ENCODE peak calls at places on chromosome 7, in six cellular contexts. X, M, K, Q, Z and N are unnamed samples.

GRCh38 chr7:28615091-28615490 is 202.8 kb downstream of the CREB5 start:
- DNase-seq in X (no peak), M (no peak), K (no peak), Q (no peak), Z (no peak), N (no peak)

GRCh38 chr7:92634924-92635519 is 44.8 kb upstream of the FAM133B start:
- DNase-seq in X (peak), M (no peak), K (no peak), Q (no peak), Z (no peak), N (peak)

GRCh38 chr7:94060772-94061171 is 56.6 kb upstream of the BET1 start:
- DNase-seq in X (no peak), M (no peak), K (no peak), Q (no peak), Z (no peak), N (no peak)

GRCh38 chr7:34067406-34067805 is 162.1 kb downstream of the BMPER start:
- DNase-seq in X (no peak), M (no peak), K (no peak), Q (no peak), Z (no peak), N (no peak)

GRCh38 chr7:155291045-155291530 is 6.6 kb upstream of the INSIG1 start:
- DNase-seq in X (peak), M (no peak), K (no peak), Q (no peak), Z (no peak), N (peak)

GRCh38 chr7:38107486-38107893 is 70.6 kb upstream of the STARD3NL start:
- DNase-seq in X (peak), M (no peak), K (peak), Q (peak), Z (peak), N (peak)

GRCh38 chr7:156827587-156828203 is 65.3 kb downstream of the LMBR1 start:
- DNase-seq in X (peak), M (no peak), K (no peak), Q (no peak), Z (no peak), N (no peak)

GRCh38 chr7:8151161-8151560 is 110.8 kb downstream of the ICA1 start:
- DNase-seq in X (no peak), M (no peak), K (no peak), Q (no peak), Z (no peak), N (no peak)

GRCh38 chr7:19969859-19970493 is 196.6 kb upstream of the TMEM196 start:
- DNase-seq in X (peak), M (no peak), K (no peak), Q (no peak), Z (no peak), N (peak)

GRCh38 chr7:78768859-78769258 is 684.6 kb downstream of the MAGI2 start:
- DNase-seq in X (no peak), M (no peak), K (no peak), Q (no peak), Z (no peak), N (no peak)

GRCh38 chr7:156219307-156220077 is 407.2 kb upstream of the SHH start:
- DNase-seq in X (no peak), M (no peak), K (no peak), Q (no peak), Z (no peak), N (no peak)

GRCh38 chr7:102018876-102019275 is 201.4 kb downstream of the CUX1 start:
- DNase-seq in X (no peak), M (no peak), K (no peak), Q (no peak), Z (no peak), N (no peak)

GRCh38 chr7:38541440-38541839 is 89.7 kb downstream of the AMPH start:
- DNase-seq in X (no peak), M (no peak), K (no peak), Q (no peak), Z (no peak), N (no peak)

GRCh38 chr7:43535810-43536585 is 46.9 kb upstream of the STK17A start:
- DNase-seq in X (no peak), M (no peak), K (no peak), Q (no peak), Z (no peak), N (no peak)

GRCh38 chr7:53214463-53214862 is 179.0 kb downstream of the POM121L12 start:
- DNase-seq in X (no peak), M (no peak), K (no peak), Q (no peak), Z (no peak), N (no peak)

GRCh38 chr7:47654672-47655340 is 72.9 kb upstream of the TNS3 start:
- DNase-seq in X (no peak), M (no peak), K (no peak), Q (no peak), Z (no peak), N (no peak)

GRCh38 chr7:104923010-104923421 is 91.0 kb upstream of the KMT2E start:
- DNase-seq in X (peak), M (peak), K (peak), Q (peak), Z (peak), N (peak)
- TF ChIP-seq POLR2A in X (no peak), M (no peak), K (no peak), Q (no peak), Z (no peak), N (no peak)

GRCh38 chr7:100826546-100827329 is 585 bp downstream of the EPHB4 start:
- DNase-seq in X (no peak), M (no peak), K (no peak), Q (no peak), Z (no peak), N (no peak)

GRCh38 chr7:100825215-100825671 is 2.1 kb downstream of the EPHB4 start:
- DNase-seq in X (no peak), M (no peak), K (no peak), Q (no peak), Z (no peak), N (no peak)

GRCh38 chr7:100825760-100826545 is 1.4 kb downstream of the EPHB4 start:
- DNase-seq in X (no peak), M (no peak), K (no peak), Q (no peak), Z (no peak), N (peak)

GRCh38 chr7:100829150-100829716 is 1.9 kb upstream of the EPHB4 start:
- DNase-seq in X (no peak), M (no peak), K (no peak), Q (peak), Z (no peak), N (no peak)

DNA sequence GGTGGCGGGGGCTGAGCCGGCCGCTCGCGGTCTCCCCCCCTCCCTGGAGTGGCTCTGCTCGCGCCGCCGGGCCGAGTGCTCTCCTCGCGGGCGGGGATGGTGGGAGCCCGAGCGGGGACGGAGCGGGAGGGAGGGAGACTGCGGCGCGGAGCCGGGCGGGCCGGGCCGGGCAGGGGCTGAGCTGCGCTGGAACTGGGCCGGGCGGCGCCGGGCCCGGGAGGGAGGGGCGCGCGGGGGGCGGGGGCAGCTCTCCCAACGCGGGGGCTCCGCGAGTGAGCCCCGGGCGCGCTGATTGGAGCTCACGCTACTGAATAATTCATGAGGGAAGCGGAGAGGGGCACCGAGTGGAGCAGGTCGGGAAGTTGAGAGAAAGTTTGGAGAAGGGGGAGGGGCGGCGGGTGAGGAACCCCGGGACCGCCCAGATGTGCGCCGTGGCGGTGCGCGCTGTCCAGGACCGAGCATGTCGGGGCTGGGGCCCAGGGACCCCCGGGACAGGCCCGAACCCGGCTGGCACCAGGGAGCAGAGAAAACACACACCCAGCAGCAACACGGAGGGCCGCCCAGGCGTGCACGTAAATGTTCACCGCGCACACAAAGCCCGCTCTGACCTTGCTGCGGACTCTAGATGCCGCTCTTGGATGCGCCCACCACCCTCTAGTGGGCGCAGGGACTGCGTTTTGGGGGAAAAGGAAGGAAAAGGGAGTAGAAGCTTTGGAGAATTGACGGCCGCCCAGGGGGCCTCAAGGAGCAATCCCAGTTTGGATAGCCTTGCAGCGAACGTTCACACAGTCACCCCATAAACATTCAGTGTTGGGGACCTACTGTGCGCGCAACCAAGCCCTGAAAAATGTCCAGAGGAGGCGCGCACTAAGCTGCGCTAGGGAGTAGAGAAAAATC is at the start of gene EPHB4:
- DNase-seq in X (peak), M (peak), K (peak), Q (peak), Z (no peak), N (peak)
- H3K27ac ChIP-seq in X (peak), M (peak), K (peak), Q (peak), Z (peak), N (peak)

GRCh38 chr7:44999245-45000095 is 531 bp upstream of the CCM2 start:
- DNase-seq in X (peak), M (peak), K (peak), Q (peak), Z (peak), N (peak)

GRCh38 chr7:45001826-45002225 is 1.8 kb downstream of the CCM2 start:
- DNase-seq in X (no peak), M (no peak), K (peak), Q (no peak), Z (no peak), N (no peak)

GRCh38 chr7:44998153-44998871 is 1.7 kb upstream of the CCM2 start:
- DNase-seq in X (no peak), M (no peak), K (peak), Q (no peak), Z (no peak), N (no peak)

GRCh38 chr7:45001138-45001694 is 1.2 kb downstream of the CCM2 start:
- DNase-seq in X (no peak), M (no peak), K (peak), Q (peak), Z (no peak), N (no peak)

GRCh38 chr7:45000096-45001032 is at the start of gene CCM2:
- DNase-seq in X (no peak), M (peak), K (peak), Q (peak), Z (no peak), N (no peak)
- TF ChIP-seq POLR2A in X (no peak), M (no peak), K (no peak), Q (peak), Z (no peak), N (no peak)

DNA sequence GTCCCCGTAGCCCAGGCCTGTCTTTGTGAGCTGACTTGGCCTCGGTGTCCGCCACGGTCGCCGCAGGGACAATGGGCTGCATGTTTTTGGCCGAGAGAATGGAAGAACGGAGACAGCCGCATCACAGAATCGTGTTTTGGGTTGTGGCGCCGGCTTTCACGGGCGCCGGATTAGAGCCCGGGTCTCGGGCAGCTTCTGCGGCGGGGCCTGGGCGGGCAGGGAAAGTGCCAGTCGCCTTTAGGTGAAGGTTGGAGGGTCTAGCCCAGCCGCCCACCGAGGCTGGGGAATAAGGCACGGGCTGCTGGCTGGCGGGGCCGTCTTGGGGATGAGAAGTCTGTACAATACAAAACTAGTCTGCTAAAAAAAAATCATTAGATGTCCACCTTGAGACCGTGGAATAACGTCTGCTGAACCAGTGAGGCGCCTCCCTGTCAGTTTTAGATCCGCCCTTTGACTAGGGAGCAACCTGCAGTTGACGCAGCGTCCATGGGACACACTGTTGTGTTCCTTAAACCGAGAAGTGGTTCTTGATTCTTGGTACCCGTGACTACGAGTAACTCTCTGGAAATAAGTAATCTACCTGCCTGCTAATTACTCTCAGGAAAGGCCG is 577 bp downstream of the DNAJB9 start:
- DNase-seq in X (peak), M (peak), K (peak), Q (peak), Z (no peak), N (peak)
- H3K27ac ChIP-seq in X (peak), M (peak), K (peak), Q (peak), Z (peak), N (peak)

GRCh38 chr7:30028749-30029635 is 780 bp downstream of the PLEKHA8 start:
- DNase-seq in X (peak), M (peak), K (peak), Q (peak), Z (no peak), N (peak)

GRCh38 chr7:30027065-30027456 is 559 bp upstream of the FKBP14 start:
- DNase-seq in X (no peak), M (no peak), K (no peak), Q (no peak), Z (no peak), N (peak)

GRCh38 chr7:30026229-30027064 is at the start of gene FKBP14:
- DNase-seq in X (peak), M (peak), K (peak), Q (peak), Z (peak), N (peak)

GRCh38 chr7:30029696-30030095 is 1.5 kb downstream of the PLEKHA8 start:
- DNase-seq in X (no peak), M (no peak), K (no peak), Q (no peak), Z (no peak), N (no peak)

GRCh38 chr7:30027915-30028748 is at the start of gene PLEKHA8:
- DNase-seq in X (peak), M (peak), K (peak), Q (peak), Z (peak), N (peak)
- TF ChIP-seq POLR2A in X (peak), M (peak), K (no peak), Q (peak), Z (peak), N (peak)

DNA sequence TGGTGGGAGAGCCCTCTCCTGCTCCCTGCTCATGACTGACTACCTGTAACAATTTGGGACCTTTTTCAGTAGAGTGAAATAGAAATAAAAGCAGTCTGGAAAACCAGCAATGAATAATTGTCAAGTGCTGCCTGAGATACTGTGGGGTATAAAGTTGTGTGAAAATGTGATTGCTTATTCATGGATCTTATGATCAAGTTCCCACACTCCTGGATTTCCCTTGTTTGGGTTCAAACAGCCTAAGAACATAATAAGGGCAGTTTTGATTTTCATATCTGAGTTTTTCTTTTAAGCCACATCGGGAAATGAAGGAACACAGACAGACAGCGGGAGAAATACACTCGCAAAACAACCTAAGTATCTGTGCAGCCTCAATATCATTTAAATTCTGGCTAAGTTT is 52.9 kb downstream of the CALD1 start:
- DNase-seq in X (no peak), M (no peak), K (no peak), Q (no peak), Z (no peak), N (no peak)
- H3K27ac ChIP-seq in X (no peak), M (no peak), K (peak), Q (no peak), Z (peak), N (no peak)

DNA sequence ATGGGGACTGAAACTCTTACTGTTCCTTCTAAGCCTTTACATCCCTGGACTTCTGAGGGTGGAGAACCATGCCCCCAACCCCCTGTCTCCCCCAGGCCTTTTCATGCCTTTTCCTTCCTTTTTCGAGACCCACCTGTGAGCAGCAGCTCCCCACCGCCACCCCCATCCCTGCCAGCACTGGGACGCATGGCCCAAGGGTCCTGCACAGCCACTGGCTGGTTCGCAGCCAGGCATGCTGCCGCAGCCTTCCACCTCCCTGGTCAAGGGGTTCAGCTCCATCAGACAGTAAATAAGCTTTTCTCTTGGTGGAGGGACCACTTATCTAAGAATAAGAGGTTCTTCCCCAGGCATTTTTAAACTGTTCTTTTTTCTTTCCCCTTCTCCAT is 584.4 kb downstream of the GRM8 start:
- DNase-seq in X (no peak), M (no peak), K (no peak), Q (no peak), Z (no peak), N (no peak)
- TF ChIP-seq POLR2A in X (no peak), M (no peak), K (no peak), Q (no peak), Z (no peak), N (no peak)

GRCh38 chr7:80896856-80897598 is 21.8 kb downstream of the SEMA3C start:
- DNase-seq in X (no peak), M (no peak), K (no peak), Q (no peak), Z (no peak), N (no peak)

GRCh38 chr7:80905334-80905733 is 13.5 kb downstream of the SEMA3C start:
- DNase-seq in X (no peak), M (no peak), K (no peak), Q (no peak), Z (no peak), N (no peak)

GRCh38 chr7:80902035-80902434 is 16.8 kb downstream of the SEMA3C start:
- DNase-seq in X (no peak), M (no peak), K (no peak), Q (no peak), Z (no peak), N (no peak)

GRCh38 chr7:80902716-80903308 is 16.0 kb downstream of the SEMA3C start:
- DNase-seq in X (no peak), M (no peak), K (no peak), Q (no peak), Z (no peak), N (no peak)

DNA sequence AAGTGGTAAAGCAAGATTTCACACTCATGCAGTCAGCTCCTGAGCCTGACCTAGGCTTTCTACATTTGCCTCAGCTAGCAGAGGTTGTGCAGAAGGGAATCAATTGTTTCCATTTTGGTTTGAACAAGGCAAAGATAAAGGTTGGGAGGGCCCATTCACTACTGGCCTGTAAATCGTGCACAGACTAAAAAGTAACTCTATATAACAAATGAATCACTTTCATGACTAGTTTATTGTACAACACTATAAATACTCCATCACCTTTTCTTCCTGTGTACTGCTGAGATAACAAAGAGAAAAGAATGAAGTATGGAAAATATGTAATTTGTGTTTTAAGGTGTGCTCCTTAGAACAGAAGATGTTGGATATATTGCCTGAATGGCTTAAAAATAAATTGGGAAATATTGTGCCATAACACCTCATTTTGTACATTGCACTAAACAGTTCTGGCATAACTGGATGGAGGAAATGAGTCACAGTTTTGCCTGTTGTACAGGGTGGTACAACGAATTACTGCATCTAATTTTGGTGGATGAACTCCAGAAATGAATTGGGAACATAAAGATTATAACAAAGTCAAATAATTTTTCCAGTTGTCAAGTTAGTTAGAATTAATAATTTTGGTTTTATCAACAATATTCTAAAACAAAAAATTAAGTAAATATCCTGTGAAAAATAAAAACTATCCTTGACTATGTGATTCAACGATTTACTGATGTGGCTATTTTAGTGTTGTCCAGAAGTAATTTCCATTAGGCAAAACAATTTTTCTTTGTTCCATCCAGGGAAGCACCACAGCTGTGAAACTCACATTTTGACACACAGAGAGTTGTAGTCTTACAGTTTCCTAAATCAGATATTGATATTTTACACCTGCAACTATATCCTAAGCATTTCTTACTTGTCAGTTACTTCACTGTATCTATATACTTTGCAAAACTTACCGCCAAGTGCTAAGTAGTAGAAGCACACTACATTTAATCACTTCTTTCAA is 18.0 kb downstream of the SEMA3C start:
- DNase-seq in X (no peak), M (no peak), K (no peak), Q (no peak), Z (no peak), N (no peak)
- H3K27ac ChIP-seq in X (peak), M (no peak), K (peak), Q (no peak), Z (peak), N (no peak)

GRCh38 chr7:100428967-100429636 is 529 bp upstream of the MEPCE start:
- DNase-seq in X (peak), M (peak), K (peak), Q (peak), Z (peak), N (peak)
- TF ChIP-seq POLR2A in X (peak), M (peak), K (peak), Q (peak), Z (peak), N (no peak)